ENCODE peak calls at places on chromosomes 6 and 20, in four cellular contexts. S is astrocyte of the spinal cord, D is NCI-H524 treated with DMSO at 0.1 percent for 48 hours, T is anterior cingulate cortex. Q is an unnamed sample.

GRCh38 chr6:45075246-45075645 is 252.9 kb upstream of the RUNX2 start:
- DNase-seq in S (peak; percentile 96), T (no peak), D (no peak), Q (no peak)

GRCh38 chr6:108287373-108287772 is 7.5 kb upstream of the AFG1L start:
- DNase-seq in D (no peak), S (no peak), T (no peak), Q (no peak)

GRCh38 chr6:158869604-158870417 is 50.6 kb upstream of the EZR start:
- DNase-seq in D (no peak), S (peak; percentile 93), T (peak; percentile 53), Q (peak; percentile 91)

GRCh38 chr6:11833626-11834592 is 55.3 kb upstream of the ADTRP start:
- DNase-seq in D (no peak), T (no peak), S (no peak), Q (no peak)

GRCh38 chr20:1242530-1242929 is 16.7 kb downstream of the RAD21L1 start:
- DNase-seq in T (no peak), D (no peak), S (peak; percentile 76), Q (no peak)

GRCh38 chr20:59403261-59403961 is 103.0 kb downstream of the EDN3 start:
- DNase-seq in T (peak; percentile 8), D (no peak), S (no peak), Q (peak; percentile 44)

GRCh38 chr6:108585921-108586320 is 25.2 kb downstream of the FOXO3 start:
- DNase-seq in T (no peak), S (no peak), D (no peak), Q (no peak)

GRCh38 chr6:88748141-88748540 is 215.3 kb downstream of the RNGTT start:
- DNase-seq in T (no peak), S (no peak), D (no peak), Q (no peak)

GRCh38 chr6:81814365-81815109 is 62.1 kb upstream of the TENT5A start:
- DNase-seq in T (no peak), S (no peak), D (no peak), Q (no peak)

GRCh38 chr6:110681543-110682459 is 133.5 kb downstream of the CDK19 start:
- DNase-seq in T (no peak), S (no peak), D (no peak), Q (no peak)

GRCh38 chr6:114100421-114100820 is 129.5 kb upstream of the HDAC2 start:
- DNase-seq in D (no peak), S (peak; percentile 19), T (no peak), Q (no peak)

GRCh38 chr20:57547250-57547649 is 13.7 kb upstream of the PCK1 start:
- DNase-seq in T (no peak), D (no peak), S (no peak), Q (no peak)

GRCh38 chr6:3263091-3263490 is 4.3 kb downstream of the PSMG4 start:
- DNase-seq in T (no peak), S (no peak), D (no peak), Q (no peak)

GRCh38 chr20:49880177-49880576 is 35.2 kb downstream of the SPATA2 start:
- DNase-seq in S (peak; percentile 61), T (no peak), D (no peak), Q (no peak)

GRCh38 chr20:8153281-8153908 is 21.3 kb downstream of the PLCB1 start:
- DNase-seq in S (peak; percentile 72), T (no peak), D (no peak), Q (no peak)

GRCh38 chr6:97669191-97669651 is 386.2 kb upstream of the MMS22L start:
- DNase-seq in S (peak; percentile 49), T (peak; percentile 56), D (peak; percentile 20), Q (peak; percentile 43)

GRCh38 chr6:474454-475185 is 83.1 kb downstream of the IRF4 start:
- DNase-seq in T (peak; percentile 10), S (no peak), D (no peak), Q (no peak)

GRCh38 chr6:22251331-22251730 is 45.5 kb downstream of the PRL start:
- DNase-seq in T (no peak), S (peak; percentile 60), D (no peak), Q (no peak)

GRCh38 chr6:53888931-53889330 is 94.1 kb downstream of the LRRC1 start:
- DNase-seq in D (no peak), S (peak; percentile 16), T (no peak), Q (no peak)

GRCh38 chr20:52230406-52230805 is 38.8 kb upstream of the ZFP64 start:
- DNase-seq in D (no peak), T (no peak), S (peak; percentile 8), Q (no peak)

GRCh38 chr20:24995741-24996448 is 3.3 kb upstream of the APMAP start:
- DNase-seq in S (peak; percentile 5), T (no peak), D (no peak), Q (no peak)

GRCh38 chr6:166523782-166524569 is 62.5 kb downstream of the RAMACL start:
- DNase-seq in D (no peak), S (no peak), T (no peak), Q (no peak)

GRCh38 chr6:56863366-56863765 is 91.5 kb upstream of the BEND6 start:
- DNase-seq in T (no peak), S (peak; percentile 58), D (no peak), Q (no peak)

GRCh38 chr6:108277831-108278230 is 17.0 kb upstream of the SNX3 start:
- DNase-seq in D (no peak), T (no peak), S (no peak), Q (no peak)

GRCh38 chr6:15962449-15962764 is 166.5 kb upstream of the MYLIP start:
- DNase-seq in S (peak; percentile 81), D (no peak), T (no peak), Q (no peak)

GRCh38 chr6:13006578-13007300 is 290.2 kb downstream of the PHACTR1 start:
- DNase-seq in T (no peak), D (no peak), S (peak; percentile 8), Q (no peak)

GRCh38 chr6:129672883-129673631 is 36.9 kb downstream of the ARHGAP18 start:
- DNase-seq in S (peak; percentile 87), D (no peak), T (no peak), Q (no peak)

GRCh38 chr6:34867484-34867883 is 20.4 kb downstream of the TAF11 start:
- DNase-seq in D (no peak), S (no peak), T (no peak), Q (no peak)

GRCh38 chr6:9690388-9690787 is 724.5 kb downstream of the TFAP2A start:
- DNase-seq in T (no peak), D (no peak), S (no peak), Q (no peak)

Q was measured in left cardiac atrium.